ENCODE peak calls at places on chromosomes 11 and 22, in five cellular contexts. O is esophagus squamous epithelium, Y is spleen, F is breast epithelium, X is endodermal cell. Z is an unnamed sample. For H3K36me3 and H3K27me3, the result is how much of the 10 kb centered on the place peaks cover.

GRCh38 chr11:20518323-20518834 is 81.0 kb upstream of the SLC6A5 start:
- DNase-seq in O (no peak), Y (no peak), F (no peak), X (no peak), Z (no peak)

GRCh38 chr22:30206964-30207363 is 39.6 kb downstream of the LIF start:
- DNase-seq in O (no peak), Y (no peak), F (peak), X (peak), Z (peak)

GRCh38 chr11:70252844-70253243 is 17.6 kb upstream of the PPFIA1 start:
- DNase-seq in O (no peak), Y (no peak), F (no peak), X (no peak), Z (no peak)

GRCh38 chr11:34407121-34407813 is 31.5 kb upstream of the CAT start:
- DNase-seq in O (no peak), Y (no peak), F (peak), X (no peak), Z (no peak)

GRCh38 chr11:74057251-74058151 is 48.6 kb upstream of the UCP3 start:
- DNase-seq in O (no peak), Y (no peak), F (no peak), X (no peak), Z (no peak)

GRCh38 chr11:13055200-13055599 is 46.1 kb downstream of the RASSF10 start:
- DNase-seq in O (no peak), Y (no peak), F (no peak), X (no peak), Z (no peak)

GRCh38 chr11:72833083-72833733 is 19.0 kb downstream of the ATG16L2 start:
- DNase-seq in O (no peak), Y (no peak), F (no peak), X (no peak), Z (no peak)

GRCh38 chr11:126661051-126661450 is 305.6 kb downstream of the ST3GAL4 start:
- DNase-seq in O (no peak), Y (no peak), F (no peak), X (no peak), Z (no peak)

GRCh38 chr11:272195-272930 is 5.8 kb upstream of the NLRP6 start:
- DNase-seq in O (no peak), Y (no peak), F (no peak), X (peak), Z (peak)

GRCh38 chr11:57426439-57426753 is 525 bp downstream of the SLC43A3 start:
- DNase-seq in O (no peak), Y (no peak), F (no peak), X (peak), Z (peak)

GRCh38 chr22:32584650-32585049 is 110.0 kb downstream of the FBXO7 start:
- DNase-seq in O (no peak), Y (no peak), F (no peak), X (no peak), Z (no peak)

GRCh38 chr11:78838417-78838816 is 263.8 kb upstream of the NARS2 start:
- DNase-seq in O (no peak), Y (no peak), F (no peak), X (no peak), Z (no peak)

GRCh38 chr11:130166457-130166784 is 6.8 kb downstream of the ST14 start:
- DNase-seq in O (no peak), Y (no peak), F (no peak), X (no peak), Z (no peak)

GRCh38 chr22:19990609-19991394 is 25.8 kb downstream of the ARVCF start:
- DNase-seq in O (no peak), Y (no peak), F (no peak), X (no peak), Z (no peak)

GRCh38 chr22:39718921-39719320 is 148.4 kb downstream of the CACNA1I start:
- DNase-seq in O (no peak), Y (peak), F (peak), X (no peak), Z (peak)

GRCh38 chr11:62706841-62707240 is 383 bp downstream of the BSCL2 start:
- DNase-seq in O (no peak), Y (no peak), F (no peak), X (no peak), Z (no peak)
- H3K4me3 ChIP-seq in O (peak), Y (peak), F (peak), X (peak), Z (peak)

GRCh38 chr11:68767672-68768071 is 16.4 kb upstream of the TESMIN start:
- DNase-seq in O (no peak), Y (no peak), F (no peak), X (no peak), Z (no peak)
- H3K36me3 ChIP-seq in O (under half), Y (half or more), F (under half), X (under half), Z (under half)

DNA sequence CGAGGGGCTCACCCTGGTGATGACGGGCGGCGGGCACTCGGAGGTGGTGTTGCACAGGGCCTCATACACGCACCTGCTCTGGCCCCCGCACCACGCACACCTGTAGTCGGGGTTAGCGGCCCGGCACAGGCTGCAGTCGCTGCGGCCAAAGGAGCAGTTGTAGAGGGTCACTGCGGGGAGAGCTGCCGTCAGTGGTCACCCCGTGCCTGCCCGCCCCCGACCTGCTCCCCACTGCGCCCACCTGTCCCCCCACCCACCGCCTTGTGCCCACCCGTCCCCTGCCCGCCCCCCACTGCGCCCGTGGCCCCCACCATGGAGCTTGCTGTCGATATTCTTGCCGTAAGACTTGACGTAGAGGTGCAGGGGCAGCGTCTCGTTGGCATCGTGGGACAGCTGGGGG is 13.6 kb upstream of the MAPK11 start:
- DNase-seq in O (no peak), Y (no peak), F (no peak), X (no peak), Z (no peak)
- H3K27me3 ChIP-seq in O (under half), Y (under half), F (under half), X (under half), Z (under half)

GRCh38 chr11:119363874-119364590 is 17.5 kb downstream of the USP2 start:
- DNase-seq in O (no peak), Y (peak), F (no peak), X (peak), Z (peak)
- H3K4me3 ChIP-seq in O (peak), Y (no peak), F (peak), X (no peak), Z (peak)

DNA sequence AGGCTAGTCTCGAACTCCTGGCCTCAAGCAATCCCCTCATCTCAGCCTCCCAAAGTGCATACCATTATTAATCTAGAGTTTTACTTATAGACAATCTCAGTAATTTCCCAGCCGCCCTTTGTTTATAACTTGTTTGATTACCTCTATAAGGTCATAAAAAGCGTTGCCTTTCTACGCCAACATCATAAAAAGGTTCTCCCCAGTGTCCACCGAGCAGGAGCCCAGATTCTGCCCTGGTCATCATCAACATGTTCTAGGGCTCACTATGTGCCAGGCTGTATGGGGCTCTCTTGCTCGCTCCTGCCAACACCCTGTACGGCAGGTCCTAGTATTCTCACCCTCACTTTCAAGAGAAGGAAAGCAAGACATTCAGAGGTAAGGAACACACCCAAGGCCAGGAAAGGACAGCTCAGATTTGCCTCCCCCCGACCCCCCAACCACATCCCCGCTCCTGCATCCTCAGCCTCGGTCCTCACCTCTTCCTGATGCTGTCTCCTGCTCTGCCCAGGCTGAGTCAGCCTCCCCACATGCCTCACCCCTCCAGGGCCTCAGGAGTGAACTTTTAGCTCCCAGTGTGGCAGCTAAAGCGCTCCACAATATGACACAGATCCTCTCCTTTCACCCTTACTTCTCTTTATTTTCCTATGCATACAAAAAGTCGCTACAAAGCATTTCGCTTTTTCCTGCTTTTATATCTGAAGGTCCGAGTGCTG is 14.3 kb downstream of the ARFGAP3 start:
- DNase-seq in O (no peak), Y (no peak), F (no peak), X (peak), Z (no peak)
- H3K36me3 ChIP-seq in O (under half), Y (half or more), F (under half), X (under half), Z (under half)

GRCh38 chr22:42308887-42309468 is 38.5 kb upstream of the TCF20 start:
- DNase-seq in O (no peak), Y (no peak), F (no peak), X (no peak), Z (peak)

GRCh38 chr22:42313204-42313603 is 42.8 kb upstream of the TCF20 start:
- DNase-seq in O (no peak), Y (no peak), F (no peak), X (peak), Z (peak)

GRCh38 chr22:42307806-42308563 is 37.5 kb upstream of the TCF20 start:
- DNase-seq in O (no peak), Y (no peak), F (no peak), X (no peak), Z (no peak)

GRCh38 chr22:42309865-42310264 is 39.4 kb upstream of the TCF20 start:
- DNase-seq in O (no peak), Y (no peak), F (no peak), X (no peak), Z (no peak)

GRCh38 chr22:42310301-42310981 is 40.0 kb upstream of the TCF20 start:
- DNase-seq in O (no peak), Y (no peak), F (no peak), X (peak), Z (peak)
- H3K27me3 ChIP-seq in O (under half), Y (under half), F (under half), X (under half), Z (under half)

GRCh38 chr11:123308077-123308476 is 113.0 kb upstream of the CLMP start:
- DNase-seq in O (no peak), Y (no peak), F (no peak), X (no peak), Z (no peak)
- H3K4me3 ChIP-seq in O (no peak), Y (no peak), F (no peak), X (no peak), Z (no peak)

Z was measured in H7.